ENCODE peak calls at places on chromosomes 4 and X, in ten cellular contexts. One of them, this sample, is unnamed.

GRCh38 chr4:93791570-93792195 is 36.9 kb upstream of the ATOH1 start:
- DNase-seq in endothelial cell of umbilical vein: peak
- DNase-seq in IMR-90: peak
- DNase-seq in Peyer's patch: no peak
- DNase-seq in transverse colon: peak
- DNase-seq in K562: peak
- DNase-seq in A549: peak
- DNase-seq in right lobe of liver: peak
- DNase-seq in sigmoid colon: no peak
- DNase-seq in H1: no peak
- DNase-seq in this sample: no peak

GRCh38 chr4:105158837-105159236 is 12.2 kb downstream of the TET2 start:
- DNase-seq in endothelial cell of umbilical vein: no peak
- DNase-seq in IMR-90: peak
- DNase-seq in Peyer's patch: no peak
- DNase-seq in transverse colon: no peak
- DNase-seq in K562: no peak
- DNase-seq in A549: no peak
- DNase-seq in right lobe of liver: peak
- DNase-seq in sigmoid colon: peak
- DNase-seq in H1: no peak
- DNase-seq in this sample: no peak

GRCh38 chr4:172716291-172716690 is 452.3 kb upstream of the GALNT7 start:
- DNase-seq in endothelial cell of umbilical vein: no peak
- DNase-seq in IMR-90: no peak
- DNase-seq in Peyer's patch: no peak
- DNase-seq in transverse colon: no peak
- DNase-seq in K562: no peak
- DNase-seq in A549: no peak
- DNase-seq in right lobe of liver: no peak
- DNase-seq in sigmoid colon: no peak
- DNase-seq in H1: no peak
- DNase-seq in this sample: no peak

GRCh38 chr4:114349543-114350175 is 248.9 kb upstream of the UGT8 start:
- DNase-seq in endothelial cell of umbilical vein: no peak
- DNase-seq in IMR-90: peak
- DNase-seq in Peyer's patch: no peak
- DNase-seq in transverse colon: no peak
- DNase-seq in K562: no peak
- DNase-seq in A549: no peak
- DNase-seq in right lobe of liver: no peak
- DNase-seq in sigmoid colon: no peak
- DNase-seq in H1: no peak
- DNase-seq in this sample: no peak

GRCh38 chrX:104697264-104697663 is 131.3 kb downstream of the IL1RAPL2 start:
- DNase-seq in endothelial cell of umbilical vein: no peak
- DNase-seq in IMR-90: no peak
- DNase-seq in Peyer's patch: no peak
- DNase-seq in transverse colon: no peak
- DNase-seq in K562: no peak
- DNase-seq in A549: no peak
- DNase-seq in right lobe of liver: no peak
- DNase-seq in sigmoid colon: no peak
- DNase-seq in H1: no peak
- DNase-seq in this sample: no peak

GRCh38 chrX:150692837-150693781 is at the start of gene MTMR1:
- DNase-seq in endothelial cell of umbilical vein: peak
- DNase-seq in IMR-90: no peak
- DNase-seq in Peyer's patch: peak
- DNase-seq in transverse colon: peak
- DNase-seq in K562: peak
- DNase-seq in A549: peak
- DNase-seq in right lobe of liver: peak
- DNase-seq in sigmoid colon: peak
- DNase-seq in H1: no peak
- DNase-seq in this sample: no peak

GRCh38 chrX:2391869-2392606 is 108.7 kb downstream of the DHRSX start:
- DNase-seq in endothelial cell of umbilical vein: no peak
- DNase-seq in IMR-90: peak
- DNase-seq in Peyer's patch: no peak
- DNase-seq in transverse colon: no peak
- DNase-seq in K562: no peak
- DNase-seq in A549: peak
- DNase-seq in right lobe of liver: peak
- DNase-seq in sigmoid colon: no peak
- DNase-seq in H1: peak
- DNase-seq in this sample: no peak

GRCh38 chrX:16185725-16186136 is 18.4 kb downstream of the MAGEB17 start:
- DNase-seq in endothelial cell of umbilical vein: peak
- DNase-seq in IMR-90: peak
- DNase-seq in Peyer's patch: no peak
- DNase-seq in transverse colon: no peak
- DNase-seq in K562: peak
- DNase-seq in A549: peak
- DNase-seq in right lobe of liver: no peak
- DNase-seq in sigmoid colon: no peak
- DNase-seq in H1: no peak
- DNase-seq in this sample: no peak

GRCh38 chrX:10681167-10681566 is 60.8 kb upstream of the MID1 start:
- DNase-seq in endothelial cell of umbilical vein: no peak
- DNase-seq in IMR-90: no peak
- DNase-seq in Peyer's patch: no peak
- DNase-seq in transverse colon: no peak
- DNase-seq in K562: no peak
- DNase-seq in A549: no peak
- DNase-seq in right lobe of liver: peak
- DNase-seq in sigmoid colon: no peak
- DNase-seq in H1: no peak
- DNase-seq in this sample: no peak

GRCh38 chrX:118965395-118965794 is 9.0 kb upstream of the LONRF3 start:
- DNase-seq in endothelial cell of umbilical vein: no peak
- DNase-seq in IMR-90: no peak
- DNase-seq in Peyer's patch: no peak
- DNase-seq in transverse colon: no peak
- DNase-seq in K562: peak
- DNase-seq in A549: no peak
- DNase-seq in right lobe of liver: no peak
- DNase-seq in sigmoid colon: no peak
- DNase-seq in H1: no peak
- DNase-seq in this sample: no peak

GRCh38 chr4:101791189-101791572 is 651 bp downstream of the BANK1 start:
- DNase-seq in endothelial cell of umbilical vein: no peak
- DNase-seq in IMR-90: no peak
- DNase-seq in Peyer's patch: no peak
- DNase-seq in transverse colon: peak
- DNase-seq in K562: no peak
- DNase-seq in A549: peak
- DNase-seq in right lobe of liver: no peak
- DNase-seq in sigmoid colon: no peak
- DNase-seq in H1: no peak
- DNase-seq in this sample: no peak

GRCh38 chrX:34656467-34656841 is 631 bp downstream of the TMEM47 start:
- DNase-seq in endothelial cell of umbilical vein: peak
- DNase-seq in IMR-90: no peak
- DNase-seq in Peyer's patch: peak
- DNase-seq in transverse colon: no peak
- DNase-seq in K562: no peak
- DNase-seq in A549: no peak
- DNase-seq in right lobe of liver: peak
- DNase-seq in sigmoid colon: peak
- DNase-seq in H1: no peak
- DNase-seq in this sample: no peak

GRCh38 chrX:104288269-104288668 is 33.5 kb upstream of the ESX1 start:
- DNase-seq in endothelial cell of umbilical vein: no peak
- DNase-seq in IMR-90: no peak
- DNase-seq in Peyer's patch: no peak
- DNase-seq in transverse colon: no peak
- DNase-seq in K562: no peak
- DNase-seq in A549: no peak
- DNase-seq in right lobe of liver: no peak
- DNase-seq in sigmoid colon: no peak
- DNase-seq in H1: peak
- DNase-seq in this sample: no peak

GRCh38 chrX:110846071-110846470 is 50.5 kb upstream of the CHRDL1 start:
- DNase-seq in endothelial cell of umbilical vein: no peak
- DNase-seq in IMR-90: no peak
- DNase-seq in Peyer's patch: no peak
- DNase-seq in transverse colon: no peak
- DNase-seq in K562: no peak
- DNase-seq in A549: no peak
- DNase-seq in right lobe of liver: no peak
- DNase-seq in sigmoid colon: no peak
- DNase-seq in H1: no peak
- DNase-seq in this sample: no peak

GRCh38 chr4:124943938-124944337 is 231.4 kb upstream of the ANKRD50 start:
- DNase-seq in endothelial cell of umbilical vein: no peak
- DNase-seq in IMR-90: no peak
- DNase-seq in Peyer's patch: no peak
- DNase-seq in transverse colon: no peak
- DNase-seq in K562: no peak
- DNase-seq in A549: no peak
- DNase-seq in right lobe of liver: no peak
- DNase-seq in sigmoid colon: no peak
- DNase-seq in H1: peak
- DNase-seq in this sample: no peak

DNA sequence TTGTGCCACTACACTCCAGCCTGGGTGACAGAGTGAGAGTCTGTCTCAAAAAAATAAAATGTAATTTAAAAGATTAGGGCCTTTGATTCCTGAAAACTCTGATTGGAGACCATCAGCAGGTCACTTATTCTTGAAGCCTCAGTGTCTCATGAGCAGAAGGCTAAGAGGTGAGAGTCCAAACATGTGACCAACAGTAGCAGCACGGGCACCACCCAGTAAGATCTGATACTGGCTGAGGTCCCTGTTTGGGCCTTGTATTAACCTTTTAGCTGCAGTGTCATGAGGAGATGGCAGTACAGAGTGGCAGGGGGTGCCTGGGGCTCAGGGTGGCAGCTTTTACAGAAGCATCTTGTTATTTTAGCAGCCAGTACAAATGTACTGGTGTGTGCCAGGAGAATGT is 89.3 kb downstream of the FHDC1 start:
- DNase-seq in endothelial cell of umbilical vein: no peak
- DNase-seq in IMR-90: no peak
- DNase-seq in Peyer's patch: no peak
- DNase-seq in transverse colon: peak
- DNase-seq in K562: no peak
- DNase-seq in A549: no peak
- DNase-seq in right lobe of liver: no peak
- DNase-seq in sigmoid colon: no peak
- DNase-seq in H1: no peak
- DNase-seq in this sample: no peak
- TF ChIP-seq POLR2A in endothelial cell of umbilical vein: no peak
- TF ChIP-seq POLR2A in IMR-90: no peak
- TF ChIP-seq POLR2A in Peyer's patch: no peak
- TF ChIP-seq POLR2A in transverse colon: no peak
- TF ChIP-seq POLR2A in K562: no peak
- TF ChIP-seq POLR2A in A549: no peak
- TF ChIP-seq POLR2A in right lobe of liver: no peak
- TF ChIP-seq POLR2A in sigmoid colon: no peak
- TF ChIP-seq POLR2A in H1: no peak
- TF ChIP-seq POLR2A in this sample: no peak

DNA sequence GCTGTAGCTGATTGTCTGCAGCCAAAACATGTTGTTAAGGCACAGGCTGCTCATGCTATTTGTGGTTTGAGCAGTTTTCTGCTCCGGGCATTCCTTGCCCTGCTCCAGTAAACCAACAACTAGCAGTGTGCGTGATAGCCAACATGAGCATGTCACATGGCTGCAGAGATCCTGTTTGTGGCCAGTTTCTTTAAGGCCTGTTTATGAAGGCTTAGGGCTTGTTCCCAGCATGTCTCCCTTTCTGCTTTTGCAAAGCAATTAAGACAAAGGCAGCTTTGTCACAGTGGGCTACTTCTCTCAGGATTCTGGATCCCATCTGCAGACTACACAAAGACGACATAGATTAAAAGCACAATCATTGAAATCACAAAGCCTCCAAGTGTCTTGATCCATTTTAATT is 160.5 kb downstream of the ZNF518B start:
- DNase-seq in endothelial cell of umbilical vein: no peak
- DNase-seq in IMR-90: no peak
- DNase-seq in Peyer's patch: no peak
- DNase-seq in transverse colon: no peak
- DNase-seq in K562: no peak
- DNase-seq in A549: no peak
- DNase-seq in right lobe of liver: no peak
- DNase-seq in sigmoid colon: no peak
- DNase-seq in H1: no peak
- DNase-seq in this sample: no peak
- H3K27ac ChIP-seq in endothelial cell of umbilical vein: no peak
- H3K27ac ChIP-seq in IMR-90: no peak
- H3K27ac ChIP-seq in Peyer's patch: no peak
- H3K27ac ChIP-seq in transverse colon: no peak
- H3K27ac ChIP-seq in K562: no peak
- H3K27ac ChIP-seq in A549: no peak
- H3K27ac ChIP-seq in right lobe of liver: no peak
- H3K27ac ChIP-seq in sigmoid colon: no peak
- H3K27ac ChIP-seq in H1: no peak
- H3K27ac ChIP-seq in this sample: no peak

DNA sequence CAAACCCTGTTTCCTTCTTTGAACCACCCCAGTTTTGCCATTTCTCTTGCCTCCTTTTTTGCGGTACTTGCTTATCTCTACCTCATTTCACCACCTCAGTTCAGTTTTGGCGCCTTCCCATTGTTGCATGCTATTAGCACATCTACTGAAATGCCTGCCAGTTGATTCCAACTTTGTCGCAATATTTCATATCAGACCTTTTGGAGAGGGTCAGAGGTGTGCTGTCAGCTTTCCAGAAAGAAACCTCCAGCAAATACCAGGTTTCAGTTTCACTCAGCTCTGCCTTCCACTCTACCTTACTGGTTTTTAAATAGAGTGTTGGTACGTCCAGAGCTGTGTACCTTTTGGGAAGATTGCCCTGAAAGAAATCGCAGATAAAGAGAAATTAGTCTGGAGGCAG is 91.9 kb upstream of the CPEB2 start:
- DNase-seq in endothelial cell of umbilical vein: no peak
- DNase-seq in IMR-90: no peak
- DNase-seq in Peyer's patch: no peak
- DNase-seq in transverse colon: no peak
- DNase-seq in K562: no peak
- DNase-seq in A549: no peak
- DNase-seq in right lobe of liver: peak
- DNase-seq in sigmoid colon: no peak
- DNase-seq in H1: no peak
- DNase-seq in this sample: no peak
- H3K4me3 ChIP-seq in endothelial cell of umbilical vein: no peak
- H3K4me3 ChIP-seq in IMR-90: no peak
- H3K4me3 ChIP-seq in Peyer's patch: no peak
- H3K4me3 ChIP-seq in transverse colon: no peak
- H3K4me3 ChIP-seq in K562: no peak
- H3K4me3 ChIP-seq in A549: no peak
- H3K4me3 ChIP-seq in right lobe of liver: no peak
- H3K4me3 ChIP-seq in sigmoid colon: no peak
- H3K4me3 ChIP-seq in H1: no peak
- H3K4me3 ChIP-seq in this sample: no peak

DNA sequence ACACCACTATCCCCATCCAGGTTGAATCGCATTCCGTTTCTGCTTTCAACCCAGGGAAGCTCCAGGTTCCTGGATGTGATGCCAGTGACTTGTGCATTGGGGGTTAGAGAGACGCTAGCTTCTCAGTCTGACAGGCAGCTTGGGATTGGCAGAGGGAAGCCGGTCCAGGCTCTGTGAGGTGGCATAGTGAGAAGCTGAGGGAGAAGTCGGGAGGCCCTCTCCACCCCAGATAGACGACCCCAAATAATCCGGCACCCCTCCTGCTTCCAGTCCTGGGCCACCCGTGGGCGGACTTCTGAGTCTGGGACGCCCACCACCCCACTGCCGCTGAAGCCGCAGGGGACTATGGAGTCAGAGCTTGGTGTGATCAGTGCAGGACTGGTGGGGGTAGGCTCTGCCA is 7.4 kb downstream of the MAGEA4 start:
- DNase-seq in endothelial cell of umbilical vein: no peak
- DNase-seq in IMR-90: no peak
- DNase-seq in Peyer's patch: no peak
- DNase-seq in transverse colon: no peak
- DNase-seq in K562: no peak
- DNase-seq in A549: no peak
- DNase-seq in right lobe of liver: no peak
- DNase-seq in sigmoid colon: no peak
- DNase-seq in H1: no peak
- DNase-seq in this sample: no peak
- TF ChIP-seq POLR2A in endothelial cell of umbilical vein: no peak
- TF ChIP-seq POLR2A in IMR-90: no peak
- TF ChIP-seq POLR2A in Peyer's patch: no peak
- TF ChIP-seq POLR2A in transverse colon: no peak
- TF ChIP-seq POLR2A in K562: no peak
- TF ChIP-seq POLR2A in A549: no peak
- TF ChIP-seq POLR2A in right lobe of liver: no peak
- TF ChIP-seq POLR2A in sigmoid colon: no peak
- TF ChIP-seq POLR2A in H1: no peak
- TF ChIP-seq POLR2A in this sample: no peak